ENCODE peak calls at places on chromosomes 5 and 9, in eight cellular contexts. G is stimulated activated CD8-positive, alpha-beta memory T cell treated with anti-CD3 and anti-CD28 coated beads, Interleukin-7, amount 100 ng/mL, for 48 hours; X is substantia nigra; W is activated naive CD8-positive, alpha-beta T cell treated with anti-CD3 and anti-CD28 coated beads for 36 hours; V is ascending aorta; B is NCI-H2081; F is neuronal stem cell; J is HEK293T. Q is an unnamed sample.

GRCh38 chr9:111794837-111795556 is at the start of gene SHOC1:
- DNase-seq in X (no peak), B (no peak), V (no peak), G (no peak), F (no peak), J (no peak), W (no peak), Q (no peak)

GRCh38 chr9:131672451-131672850 is 67.4 kb downstream of the RAPGEF1 start:
- DNase-seq in X (no peak), V (no peak), J (no peak), G (no peak), B (no peak), F (no peak), W (no peak), Q (no peak)

GRCh38 chr9:127755558-127756060 is 20.5 kb upstream of the TOR2A start:
- DNase-seq in X (no peak), G (no peak), V (no peak), B (no peak), F (no peak), J (no peak), W (no peak), Q (no peak)

GRCh38 chr9:107292811-107293554 is 9.9 kb downstream of the RAD23B start:
- DNase-seq in J (no peak), X (no peak), G (no peak), V (no peak), B (no peak), W (no peak), F (no peak), Q (no peak)

GRCh38 chr5:57989378-57989777 is 470.5 kb downstream of the PLK2 start:
- DNase-seq in W (no peak), J (no peak), G (no peak), F (no peak), X (no peak), B (no peak), V (no peak), Q (no peak)

GRCh38 chr5:142703153-142703552 is 17.3 kb upstream of the FGF1 start:
- DNase-seq in V (peak), J (no peak), G (no peak), W (no peak), X (no peak), B (no peak), F (no peak), Q (no peak)

GRCh38 chr5:150138551-150139265 is 16.9 kb downstream of the PDGFRB start:
- DNase-seq in G (no peak), J (no peak), V (peak), X (peak), W (no peak), F (peak), B (no peak), Q (no peak)

GRCh38 chr9:111831371-111832108 is 36.8 kb upstream of the SHOC1 start:
- DNase-seq in B (no peak), J (no peak), F (no peak), X (no peak), G (no peak), V (no peak), W (no peak), Q (no peak)

GRCh38 chr5:3285621-3286020 is 310.0 kb upstream of the IRX1 start:
- DNase-seq in G (no peak), X (no peak), F (no peak), W (no peak), B (no peak), V (no peak), J (no peak), Q (no peak)

GRCh38 chr5:126998201-126998631 is 32.1 kb downstream of the MARCHF3 start:
- DNase-seq in J (no peak), V (no peak), B (no peak), X (no peak), F (no peak), G (no peak), W (no peak), Q (no peak)

GRCh38 chr9:127133739-127134167 is 11.3 kb upstream of the ANGPTL2 start:
- DNase-seq in B (no peak), X (peak), W (no peak), V (peak), F (no peak), G (no peak), J (no peak), Q (no peak)

GRCh38 chr5:160213537-160213936 is 15.8 kb upstream of the FABP6 start:
- DNase-seq in B (no peak), W (no peak), G (no peak), V (no peak), X (no peak), F (no peak), J (no peak), Q (no peak)

GRCh38 chr5:81506900-81507588 is 113.1 kb upstream of the ACOT12 start:
- DNase-seq in J (peak), V (peak), W (peak), B (peak), X (peak), G (no peak), F (peak), Q (peak)

GRCh38 chr9:29514336-29514735 is 1941.1 kb upstream of the C9orf72 start:
- DNase-seq in V (no peak), B (peak), W (no peak), F (no peak), J (peak), G (no peak), X (peak), Q (no peak)

GRCh38 chr5:54325610-54326311 is 15.4 kb upstream of the ARL15 start:
- DNase-seq in W (no peak), V (no peak), B (no peak), X (no peak), G (no peak), F (no peak), J (no peak), Q (no peak)

GRCh38 chr5:138640855-138641254 is 65.7 kb upstream of the HSPA9 start:
- DNase-seq in X (no peak), V (no peak), J (no peak), B (no peak), F (no peak), W (no peak), G (no peak), Q (no peak)

GRCh38 chr5:98936948-98937715 is 8.3 kb upstream of the CHD1 start:
- DNase-seq in W (no peak), X (no peak), G (no peak), B (no peak), J (no peak), F (no peak), V (no peak), Q (no peak)

GRCh38 chr9:129333613-129333960 is 155.5 kb upstream of the IER5L start:
- DNase-seq in J (no peak), B (no peak), W (no peak), V (no peak), X (no peak), F (no peak), G (no peak), Q (no peak)

GRCh38 chr5:176577312-176578176 is 28.4 kb downstream of the CDHR2 start:
- DNase-seq in B (no peak), X (no peak), F (no peak), G (no peak), W (no peak), J (no peak), V (no peak), Q (no peak)

GRCh38 chr5:103589416-103590175 is 27.0 kb upstream of the NUDT12 start:
- DNase-seq in G (no peak), V (no peak), W (no peak), X (no peak), B (no peak), J (no peak), F (no peak), Q (no peak)